ENCODE peak calls at places on chromosomes 13 and 19, in six cellular contexts. E is ELF-1, V is T-helper 9 cell, Z is GM03348, N is sciatic nerve, T is cardiac muscle cell. Y is an unnamed sample.

GRCh38 chr13:102779426-102780159 is 6.0 kb upstream of the TEX30 start:
- DNase-seq in V (no peak), N (no peak), T (peak; percentile 40), Z (no peak), E (no peak), Y (no peak)

GRCh38 chr19:49854861-49855263 is 3.9 kb downstream of the PTOV1 start:
- DNase-seq in E (no peak), N (peak; percentile 64), Z (no peak), V (no peak), T (no peak), Y (no peak)

GRCh38 chr13:95485045-95485517 is 67.4 kb upstream of the CLDN10 start:
- DNase-seq in E (no peak), Z (peak; percentile 37), T (peak; percentile 58), N (no peak), V (no peak), Y (no peak)

GRCh38 chr19:12794196-12794921 is 3.1 kb downstream of the JUNB start:
- DNase-seq in Z (no peak), E (no peak), V (no peak), T (peak; percentile 60), N (no peak), Y (no peak)

GRCh38 chr19:38650180-38650775 is 2.8 kb downstream of the ACTN4 start:
- DNase-seq in V (no peak), E (no peak), T (no peak), Z (no peak), N (no peak), Y (no peak)

GRCh38 chr13:94120878-94121277 is 358.6 kb downstream of the DCT start:
- DNase-seq in N (no peak), Z (no peak), T (no peak), V (no peak), E (no peak), Y (no peak)

GRCh38 chr13:47241446-47241845 is 344.6 kb upstream of the HTR2A start:
- DNase-seq in N (no peak), V (no peak), T (no peak), E (no peak), Z (no peak), Y (peak; percentile 17)

GRCh38 chr13:31201341-31202024 is 1.7 kb downstream of the B3GLCT start:
- DNase-seq in E (no peak), N (no peak), V (no peak), Z (peak; percentile 66), T (peak; percentile 63), Y (no peak)

GRCh38 chr13:71866173-71867091 is 572 bp downstream of the DACH1 start:
- DNase-seq in E (peak; percentile 45), N (peak; percentile 53), Z (peak; percentile 20), V (no peak), T (peak; percentile 14), Y (peak; percentile 65)

GRCh38 chr19:46860846-46861690 is at the start of gene ARHGAP35:
- DNase-seq in T (no peak), E (no peak), V (peak; percentile 77), Z (peak; percentile 95), N (peak; percentile 80), Y (peak; percentile 82)

GRCh38 chr13:27556109-27556508 is 64.2 kb downstream of the LNX2 start:
- DNase-seq in T (peak; percentile 61), V (no peak), E (no peak), N (no peak), Z (no peak), Y (no peak)

GRCh38 chr19:55067869-55068268 is 4.9 kb upstream of the RDH13 start:
- DNase-seq in V (no peak), E (no peak), Z (no peak), N (no peak), T (no peak), Y (no peak)

GRCh38 chr19:6276447-6276846 is 3.3 kb downstream of the MLLT1 start:
- DNase-seq in E (peak; percentile 32), N (peak; percentile 75), T (peak; percentile 88), V (no peak), Z (peak; percentile 82), Y (no peak)

GRCh38 chr19:55116232-55117062 is 990 bp downstream of the PPP1R12C start:
- DNase-seq in T (peak; percentile 73), N (peak; percentile 81), E (peak; percentile 54), Z (peak; percentile 91), V (peak; percentile 37), Y (peak; percentile 57)